ENCODE peak calls at places on chromosomes 1 and 21, in five cellular contexts. One of them, this sample, is unnamed.

GRCh38 chr1:11874624-11875023 is 15.9 kb upstream of the NPPB start:
- DNase-seq in pancreas: no peak
- DNase-seq in neuronal stem cell: no peak
- DNase-seq in suprapubic skin: no peak
- DNase-seq in H7: no peak
- DNase-seq in this sample: no peak

GRCh38 chr1:54475357-54476230 is 69.4 kb upstream of the SSBP3 start:
- DNase-seq in pancreas: no peak
- DNase-seq in neuronal stem cell: no peak
- DNase-seq in suprapubic skin: no peak
- DNase-seq in H7: peak; percentile 84
- DNase-seq in this sample: no peak

GRCh38 chr1:113088972-113089371 is 16.0 kb downstream of the LRIG2 start:
- DNase-seq in pancreas: no peak
- DNase-seq in neuronal stem cell: no peak
- DNase-seq in suprapubic skin: no peak
- DNase-seq in H7: no peak
- DNase-seq in this sample: no peak

GRCh38 chr1:196115641-196116040 is 492.6 kb downstream of the KCNT2 start:
- DNase-seq in pancreas: no peak
- DNase-seq in neuronal stem cell: no peak
- DNase-seq in suprapubic skin: peak; percentile 65
- DNase-seq in H7: no peak
- DNase-seq in this sample: no peak

GRCh38 chr1:28519946-28520725 is 14.3 kb downstream of the RCC1 start:
- DNase-seq in pancreas: no peak
- DNase-seq in neuronal stem cell: no peak
- DNase-seq in suprapubic skin: no peak
- DNase-seq in H7: peak; percentile 19
- DNase-seq in this sample: no peak

GRCh38 chr1:12454406-12455391 is 163.3 kb downstream of the DHRS3 start:
- DNase-seq in pancreas: no peak
- DNase-seq in neuronal stem cell: no peak
- DNase-seq in suprapubic skin: peak; percentile 80
- DNase-seq in H7: no peak
- DNase-seq in this sample: no peak

GRCh38 chr1:77889671-77890070 is 1.2 kb downstream of the NEXN start:
- DNase-seq in pancreas: no peak
- DNase-seq in neuronal stem cell: no peak
- DNase-seq in suprapubic skin: no peak
- DNase-seq in H7: no peak
- DNase-seq in this sample: no peak

GRCh38 chr21:25133939-25134338 is 473.3 kb downstream of the MRPL39 start:
- DNase-seq in pancreas: no peak
- DNase-seq in neuronal stem cell: no peak
- DNase-seq in suprapubic skin: no peak
- DNase-seq in H7: no peak
- DNase-seq in this sample: no peak

GRCh38 chr1:94925561-94926364 is 1.1 kb downstream of the CNN3 start:
- DNase-seq in pancreas: peak; percentile 76
- DNase-seq in neuronal stem cell: peak; percentile 97
- DNase-seq in suprapubic skin: peak; percentile 81
- DNase-seq in H7: peak; percentile 86
- DNase-seq in this sample: peak; percentile 69

GRCh38 chr1:25649505-25650218 is 33.1 kb downstream of the MAN1C1 start:
- DNase-seq in pancreas: no peak
- DNase-seq in neuronal stem cell: no peak
- DNase-seq in suprapubic skin: no peak
- DNase-seq in H7: no peak
- DNase-seq in this sample: no peak

GRCh38 chr1:170663441-170664282 is at the start of gene PRRX1:
- DNase-seq in pancreas: no peak
- DNase-seq in neuronal stem cell: no peak
- DNase-seq in suprapubic skin: no peak
- DNase-seq in H7: no peak
- DNase-seq in this sample: no peak

GRCh38 chr1:72498393-72498792 is 216.1 kb upstream of the NEGR1 start:
- DNase-seq in pancreas: no peak
- DNase-seq in neuronal stem cell: no peak
- DNase-seq in suprapubic skin: no peak
- DNase-seq in H7: no peak
- DNase-seq in this sample: no peak

GRCh38 chr21:42818328-42818749 is 61.0 kb downstream of the WDR4 start:
- DNase-seq in pancreas: peak; percentile 39
- DNase-seq in neuronal stem cell: no peak
- DNase-seq in suprapubic skin: peak; percentile 68
- DNase-seq in H7: peak; percentile 71
- DNase-seq in this sample: no peak

GRCh38 chr1:221022331-221022730 is 143.1 kb downstream of the HLX start:
- DNase-seq in pancreas: no peak
- DNase-seq in neuronal stem cell: no peak
- DNase-seq in suprapubic skin: no peak
- DNase-seq in H7: no peak
- DNase-seq in this sample: no peak

GRCh38 chr1:232149302-232150201 is 480.4 kb downstream of the SIPA1L2 start:
- DNase-seq in pancreas: no peak
- DNase-seq in neuronal stem cell: no peak
- DNase-seq in suprapubic skin: no peak
- DNase-seq in H7: no peak
- DNase-seq in this sample: no peak

GRCh38 chr1:224543453-224543852 is 72.7 kb upstream of the CNIH3 start:
- DNase-seq in pancreas: no peak
- DNase-seq in neuronal stem cell: no peak
- DNase-seq in suprapubic skin: no peak
- DNase-seq in H7: no peak
- DNase-seq in this sample: no peak

GRCh38 chr21:27645285-27645684 is 678.4 kb upstream of the ADAMTS5 start:
- DNase-seq in pancreas: no peak
- DNase-seq in neuronal stem cell: no peak
- DNase-seq in suprapubic skin: no peak
- DNase-seq in H7: no peak
- DNase-seq in this sample: no peak

GRCh38 chr1:205988585-205988995 is 14.6 kb downstream of the RAB7B start:
- DNase-seq in pancreas: no peak
- DNase-seq in neuronal stem cell: no peak
- DNase-seq in suprapubic skin: peak; percentile 56
- DNase-seq in H7: peak; percentile 66
- DNase-seq in this sample: no peak

GRCh38 chr1:16727190-16728111 is 12.9 kb upstream of the RNU1-4 start:
- DNase-seq in pancreas: peak; percentile 36
- DNase-seq in neuronal stem cell: no peak
- DNase-seq in suprapubic skin: peak; percentile 80
- DNase-seq in H7: peak; percentile 92
- DNase-seq in this sample: peak; percentile 81

GRCh38 chr1:175268720-175269119 is 76.1 kb upstream of the KIAA0040 start:
- DNase-seq in pancreas: no peak
- DNase-seq in neuronal stem cell: no peak
- DNase-seq in suprapubic skin: no peak
- DNase-seq in H7: no peak
- DNase-seq in this sample: no peak

GRCh38 chr1:164576311-164577271 is 17.6 kb downstream of the PBX1 start:
- DNase-seq in pancreas: no peak
- DNase-seq in neuronal stem cell: no peak
- DNase-seq in suprapubic skin: no peak
- DNase-seq in H7: peak; percentile 59
- DNase-seq in this sample: no peak

GRCh38 chr1:118151312-118151937 is 33.6 kb downstream of the SPAG17 start:
- DNase-seq in pancreas: peak; percentile 27
- DNase-seq in neuronal stem cell: peak; percentile 55
- DNase-seq in suprapubic skin: peak; percentile 65
- DNase-seq in H7: peak; percentile 18
- DNase-seq in this sample: no peak

GRCh38 chr21:33481314-33481943 is 1.7 kb upstream of the TMEM50B start:
- DNase-seq in pancreas: no peak
- DNase-seq in neuronal stem cell: no peak
- DNase-seq in suprapubic skin: no peak
- DNase-seq in H7: no peak
- DNase-seq in this sample: no peak
- H3K4me3 ChIP-seq in pancreas: no peak overlapping the region
- H3K4me3 ChIP-seq in neuronal stem cell: no peak overlapping the region
- H3K4me3 ChIP-seq in suprapubic skin: no peak overlapping the region
- H3K4me3 ChIP-seq in H7: no peak overlapping the region
- H3K4me3 ChIP-seq in this sample: no peak overlapping the region

GRCh38 chr1:227314014-227314848 is 4.1 kb downstream of the CDC42BPA start:
- DNase-seq in pancreas: no peak
- DNase-seq in neuronal stem cell: no peak
- DNase-seq in suprapubic skin: no peak
- DNase-seq in H7: no peak
- DNase-seq in this sample: no peak
- H3K4me3 ChIP-seq in pancreas: peak overlapping the region; percentile 82
- H3K4me3 ChIP-seq in neuronal stem cell: peak overlapping the region; percentile 26
- H3K4me3 ChIP-seq in suprapubic skin: peak overlapping the region; percentile 96
- H3K4me3 ChIP-seq in H7: no peak overlapping the region
- H3K4me3 ChIP-seq in this sample: peak overlapping the region; percentile 80

GRCh38 chr1:91013302-91013701 is 8.5 kb downstream of the ZNF644 start:
- DNase-seq in pancreas: no peak
- DNase-seq in neuronal stem cell: no peak
- DNase-seq in suprapubic skin: no peak
- DNase-seq in H7: no peak
- DNase-seq in this sample: no peak

GRCh38 chr1:91015358-91015780 is 6.5 kb downstream of the ZNF644 start:
- DNase-seq in pancreas: no peak
- DNase-seq in neuronal stem cell: no peak
- DNase-seq in suprapubic skin: no peak
- DNase-seq in H7: no peak
- DNase-seq in this sample: no peak

GRCh38 chr1:91018006-91018405 is 3.8 kb downstream of the ZNF644 start:
- DNase-seq in pancreas: no peak
- DNase-seq in neuronal stem cell: no peak
- DNase-seq in suprapubic skin: no peak
- DNase-seq in H7: no peak
- DNase-seq in this sample: no peak

GRCh38 chr1:91014475-91014874 is 7.4 kb downstream of the ZNF644 start:
- DNase-seq in pancreas: no peak
- DNase-seq in neuronal stem cell: no peak
- DNase-seq in suprapubic skin: no peak
- DNase-seq in H7: no peak
- DNase-seq in this sample: no peak

GRCh38 chr1:91015794-91016550 is 5.9 kb downstream of the ZNF644 start:
- DNase-seq in pancreas: no peak
- DNase-seq in neuronal stem cell: no peak
- DNase-seq in suprapubic skin: no peak
- DNase-seq in H7: no peak
- DNase-seq in this sample: no peak
- H3K4me3 ChIP-seq in pancreas: no peak overlapping the region
- H3K4me3 ChIP-seq in neuronal stem cell: no peak overlapping the region
- H3K4me3 ChIP-seq in suprapubic skin: no peak overlapping the region
- H3K4me3 ChIP-seq in H7: no peak overlapping the region
- H3K4me3 ChIP-seq in this sample: no peak overlapping the region

DNA sequence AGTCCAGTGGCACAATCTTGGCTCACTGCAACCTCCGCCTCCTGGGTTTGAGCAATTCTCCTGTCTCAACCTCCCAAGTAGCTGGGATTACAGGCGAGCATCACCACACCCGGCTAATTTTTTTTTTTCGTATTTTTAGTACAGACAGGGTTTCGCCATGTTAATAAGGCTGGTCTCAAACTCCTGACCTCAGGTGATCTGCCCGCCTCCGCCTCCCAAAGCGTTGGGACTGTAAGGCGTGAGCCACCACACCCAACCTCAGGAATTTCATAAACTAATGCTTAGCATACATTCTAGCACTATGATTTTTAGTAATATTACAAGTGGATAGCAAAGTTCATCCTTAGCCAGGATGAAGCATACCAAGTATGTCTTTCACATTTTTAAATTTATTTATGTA is 8.7 kb downstream of the DNAJC11 start:
- DNase-seq in pancreas: no peak
- DNase-seq in neuronal stem cell: no peak
- DNase-seq in suprapubic skin: no peak
- DNase-seq in H7: no peak
- DNase-seq in this sample: no peak
- H3K4me3 ChIP-seq in pancreas: no peak overlapping the region
- H3K4me3 ChIP-seq in neuronal stem cell: no peak overlapping the region
- H3K4me3 ChIP-seq in suprapubic skin: no peak overlapping the region
- H3K4me3 ChIP-seq in H7: no peak overlapping the region
- H3K4me3 ChIP-seq in this sample: no peak overlapping the region

GRCh38 chr1:178107823-178108222 is 13.9 kb downstream of the RASAL2 start:
- DNase-seq in pancreas: no peak
- DNase-seq in neuronal stem cell: no peak
- DNase-seq in suprapubic skin: no peak
- DNase-seq in H7: no peak
- DNase-seq in this sample: no peak

GRCh38 chr1:178115260-178115659 is 21.4 kb downstream of the RASAL2 start:
- DNase-seq in pancreas: no peak
- DNase-seq in neuronal stem cell: no peak
- DNase-seq in suprapubic skin: no peak
- DNase-seq in H7: no peak
- DNase-seq in this sample: no peak

DNA sequence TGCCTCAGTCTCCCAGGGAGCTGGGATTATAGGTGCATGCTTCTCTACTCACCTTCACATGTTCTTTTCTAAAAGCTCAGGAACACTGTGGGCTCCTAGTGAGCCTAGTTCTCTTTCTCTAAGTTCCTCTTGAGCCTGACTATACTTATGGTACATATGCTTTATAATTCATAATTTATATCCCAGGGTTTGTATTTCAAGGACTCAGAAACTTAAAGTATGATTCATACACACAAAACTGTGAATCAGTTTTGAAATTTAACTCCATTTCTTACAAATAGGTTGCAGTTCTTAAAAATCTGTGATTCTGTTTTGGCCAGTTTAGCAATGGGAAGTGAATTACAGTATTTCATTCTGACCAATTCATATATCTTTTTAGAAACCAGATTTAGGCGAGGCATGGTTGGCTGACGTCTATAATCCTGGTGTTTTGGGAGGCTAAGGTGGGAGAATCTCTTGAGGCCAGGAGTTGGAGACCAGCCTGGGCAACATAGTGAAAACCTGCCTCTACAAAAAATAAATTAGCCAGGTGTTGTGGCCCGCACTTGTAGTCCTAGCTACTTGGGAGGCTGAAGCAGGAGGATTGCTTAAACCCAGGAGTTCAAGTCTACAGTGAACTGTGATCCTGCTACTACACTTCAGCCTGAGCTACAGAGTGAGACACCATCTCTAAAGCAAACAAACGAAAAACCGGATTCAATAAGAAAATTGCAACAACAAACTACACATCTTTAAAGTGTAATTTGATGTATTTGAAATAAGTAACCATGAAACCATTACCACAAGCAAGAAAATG is 15.6 kb downstream of the RASAL2 start:
- DNase-seq in pancreas: no peak
- DNase-seq in neuronal stem cell: no peak
- DNase-seq in suprapubic skin: no peak
- DNase-seq in H7: no peak
- DNase-seq in this sample: no peak
- H3K4me3 ChIP-seq in pancreas: no peak overlapping the region
- H3K4me3 ChIP-seq in neuronal stem cell: no peak overlapping the region
- H3K4me3 ChIP-seq in suprapubic skin: no peak overlapping the region
- H3K4me3 ChIP-seq in H7: no peak overlapping the region
- H3K4me3 ChIP-seq in this sample: no peak overlapping the region

GRCh38 chr1:156436319-156437043 is 64.1 kb downstream of the MEF2D start:
- DNase-seq in pancreas: no peak
- DNase-seq in neuronal stem cell: no peak
- DNase-seq in suprapubic skin: no peak
- DNase-seq in H7: peak; percentile 80
- DNase-seq in this sample: no peak
- H3K4me3 ChIP-seq in pancreas: peak overlapping the region; percentile 40
- H3K4me3 ChIP-seq in neuronal stem cell: no peak overlapping the region
- H3K4me3 ChIP-seq in suprapubic skin: peak overlapping the region; percentile 44
- H3K4me3 ChIP-seq in H7: peak overlapping the region; percentile 24
- H3K4me3 ChIP-seq in this sample: no peak overlapping the region